ENCODE peak calls at places on chromosomes 13 and 19, in nine cellular contexts. H is neural progenitor cell; Y is tibial nerve; A is uterus; U is GM23248; E is mesendoderm; Q is CD8-positive, alpha-beta memory T cell; M is tibial artery; K is adrenal gland. W is an unnamed sample. For H3K4me1, the result is how much of the 10 kb centered on the place peaks cover.

GRCh38 chr19:2056810-2057192 is 5.8 kb upstream of the MKNK2 start:
- DNase-seq in H (no peak), Y (no peak), A (peak), U (no peak), E (no peak), Q (no peak), M (no peak), K (no peak), W (no peak)

GRCh38 chr13:108594153-108594552 is 35.3 kb upstream of the MYO16 start:
- DNase-seq in H (peak), Y (no peak), A (no peak), U (no peak), E (peak), Q (no peak), M (no peak), K (no peak), W (no peak)

GRCh38 chr13:101127741-101128353 is 288.5 kb downstream of the NALCN start:
- DNase-seq in H (peak), Y (peak), A (no peak), U (peak), E (peak), Q (no peak), M (no peak), K (peak), W (no peak)

GRCh38 chr13:43878897-43879322 is 630 bp downstream of the CCDC122 start:
- DNase-seq in H (peak), Y (peak), A (peak), U (peak), E (peak), Q (no peak), M (peak), K (peak), W (peak)

GRCh38 chr13:48009298-48009697 is 8.2 kb upstream of the SUCLA2 start:
- DNase-seq in H (no peak), Y (no peak), A (no peak), U (peak), E (peak), Q (no peak), M (no peak), K (no peak), W (no peak)

GRCh38 chr19:38975214-38975860 is at the start of gene FBXO17:
- DNase-seq in H (peak), Y (peak), A (peak), U (peak), E (peak), Q (no peak), M (peak), K (peak), W (no peak)

GRCh38 chr13:112892759-112893569 is 76.0 kb upstream of the MCF2L start:
- DNase-seq in H (peak), Y (no peak), A (no peak), U (no peak), E (peak), Q (no peak), M (no peak), K (no peak), W (no peak)

GRCh38 chr19:42942187-42942789 is 5.3 kb upstream of the PSG7 start:
- DNase-seq in H (no peak), Y (no peak), A (no peak), U (peak), E (no peak), Q (no peak), M (no peak), K (peak), W (no peak)

GRCh38 chr13:50829896-50830295 is 13.6 kb downstream of the DLEU7 start:
- DNase-seq in H (no peak), Y (no peak), A (no peak), U (peak), E (no peak), Q (no peak), M (no peak), K (no peak), W (no peak)

GRCh38 chr19:10471909-10472308 is 31.2 kb downstream of the KEAP1 start:
- DNase-seq in H (no peak), Y (no peak), A (no peak), U (peak), E (no peak), Q (no peak), M (no peak), K (no peak), W (no peak)

GRCh38 chr19:51589511-51589910 is 18.4 kb downstream of the ZNF175 start:
- DNase-seq in H (no peak), Y (no peak), A (no peak), U (no peak), E (no peak), Q (no peak), M (no peak), K (no peak), W (no peak)

GRCh38 chr19:40217921-40218890 is at the start of gene TTC9B:
- DNase-seq in H (peak), Y (no peak), A (no peak), U (peak), E (peak), Q (peak), M (no peak), K (peak), W (peak)

GRCh38 chr13:113962386-113962785 is 11.5 kb downstream of the C13orf46 start:
- DNase-seq in H (no peak), Y (no peak), A (no peak), U (peak), E (no peak), Q (no peak), M (no peak), K (no peak), W (no peak)

GRCh38 chr13:60335531-60335930 is 61.5 kb upstream of the TDRD3 start:
- DNase-seq in H (peak), Y (no peak), A (no peak), U (peak), E (peak), Q (no peak), M (no peak), K (no peak), W (no peak)

GRCh38 chr19:38033658-38034150 is 126.7 kb downstream of the SIPA1L3 start:
- DNase-seq in H (peak), Y (no peak), A (no peak), U (no peak), E (peak), Q (no peak), M (no peak), K (no peak), W (no peak)

GRCh38 chr13:18953139-18953930 is 228.3 kb downstream of the TUBA3C start:
- DNase-seq in H (no peak), Y (no peak), A (no peak), U (no peak), E (no peak), Q (no peak), M (no peak), K (no peak), W (no peak)

GRCh38 chr13:91184244-91184926 is 163.1 kb upstream of the MIR17HG start:
- DNase-seq in H (no peak), Y (no peak), A (no peak), U (peak), E (no peak), Q (no peak), M (no peak), K (no peak), W (no peak)

GRCh38 chr13:73061478-73062275 is 2.9 kb downstream of the KLF5 start:
- DNase-seq in H (no peak), Y (no peak), A (no peak), U (no peak), E (peak), Q (no peak), M (no peak), K (no peak), W (no peak)

GRCh38 chr19:53947624-53948023 is 15.1 kb upstream of the CACNG8 start:
- DNase-seq in H (peak), Y (no peak), A (no peak), U (no peak), E (peak), Q (no peak), M (no peak), K (no peak), W (no peak)

GRCh38 chr13:43905435-43906031 is 25.8 kb downstream of the LACC1 start:
- DNase-seq in H (peak), Y (peak), A (peak), U (peak), E (peak), Q (no peak), M (peak), K (peak), W (no peak)

GRCh38 chr13:53141336-53141735 is 112.7 kb downstream of the OLFM4 start:
- DNase-seq in H (no peak), Y (no peak), A (no peak), U (no peak), E (no peak), Q (no peak), M (no peak), K (no peak), W (no peak)

GRCh38 chr13:108508263-108508662 is 121.1 kb upstream of the MYO16 start:
- DNase-seq in H (peak), Y (no peak), A (no peak), U (peak), E (peak), Q (no peak), M (no peak), K (no peak), W (no peak)

GRCh38 chr13:30905932-30906383 is at the start of gene MEDAG:
- DNase-seq in H (no peak), Y (peak), A (peak), U (peak), E (no peak), Q (no peak), M (peak), K (peak), W (no peak)

GRCh38 chr13:34161829-34162544 is 344.0 kb downstream of the RFC3 start:
- DNase-seq in H (peak), Y (no peak), A (no peak), U (peak), E (peak), Q (no peak), M (no peak), K (no peak), W (no peak)

GRCh38 chr19:33622505-33622808 is 704 bp downstream of the CHST8 start:
- DNase-seq in H (peak), Y (no peak), A (no peak), U (peak), E (peak), Q (no peak), M (no peak), K (no peak), W (no peak)

GRCh38 chr19:28971011-28971410 is 241.9 kb downstream of the UQCRFS1 start:
- DNase-seq in H (no peak), Y (no peak), A (no peak), U (peak), E (no peak), Q (no peak), M (no peak), K (peak), W (no peak)

GRCh38 chr13:67175836-67176235 is 54.3 kb downstream of the PCDH9 start:
- DNase-seq in H (no peak), Y (no peak), A (no peak), U (no peak), E (no peak), Q (no peak), M (no peak), K (no peak), W (no peak)

GRCh38 chr19:51131780-51132680 is 7.3 kb downstream of the SIGLEC9 start:
- DNase-seq in H (peak), Y (peak), A (no peak), U (peak), E (peak), Q (no peak), M (no peak), K (peak), W (no peak)

GRCh38 chr13:30997697-30998547 is 65.5 kb downstream of the TEX26 start:
- DNase-seq in H (no peak), Y (no peak), A (no peak), U (no peak), E (no peak), Q (no peak), M (no peak), K (peak), W (no peak)

GRCh38 chr19:5086232-5086631 is 117.3 kb downstream of the KDM4B start:
- DNase-seq in H (no peak), Y (no peak), A (no peak), U (no peak), E (no peak), Q (peak), M (no peak), K (no peak), W (no peak)

GRCh38 chr19:38952395-38953165 is 21.8 kb downstream of the MRPS12 start:
- DNase-seq in H (peak), Y (no peak), A (no peak), U (no peak), E (peak), Q (no peak), M (no peak), K (peak), W (no peak)

GRCh38 chr13:43787998-43788397 is 1.2 kb upstream of the ENOX1 start:
- DNase-seq in H (peak), Y (peak), A (no peak), U (peak), E (peak), Q (no peak), M (no peak), K (no peak), W (no peak)

GRCh38 chr19:42166336-42166735 is 34.1 kb upstream of the POU2F2 start:
- DNase-seq in H (no peak), Y (no peak), A (no peak), U (no peak), E (no peak), Q (no peak), M (no peak), K (no peak), W (no peak)

GRCh38 chr13:53191091-53191490 is 162.5 kb downstream of the OLFM4 start:
- DNase-seq in H (peak), Y (no peak), A (no peak), U (peak), E (peak), Q (no peak), M (no peak), K (no peak), W (no peak)

DNA sequence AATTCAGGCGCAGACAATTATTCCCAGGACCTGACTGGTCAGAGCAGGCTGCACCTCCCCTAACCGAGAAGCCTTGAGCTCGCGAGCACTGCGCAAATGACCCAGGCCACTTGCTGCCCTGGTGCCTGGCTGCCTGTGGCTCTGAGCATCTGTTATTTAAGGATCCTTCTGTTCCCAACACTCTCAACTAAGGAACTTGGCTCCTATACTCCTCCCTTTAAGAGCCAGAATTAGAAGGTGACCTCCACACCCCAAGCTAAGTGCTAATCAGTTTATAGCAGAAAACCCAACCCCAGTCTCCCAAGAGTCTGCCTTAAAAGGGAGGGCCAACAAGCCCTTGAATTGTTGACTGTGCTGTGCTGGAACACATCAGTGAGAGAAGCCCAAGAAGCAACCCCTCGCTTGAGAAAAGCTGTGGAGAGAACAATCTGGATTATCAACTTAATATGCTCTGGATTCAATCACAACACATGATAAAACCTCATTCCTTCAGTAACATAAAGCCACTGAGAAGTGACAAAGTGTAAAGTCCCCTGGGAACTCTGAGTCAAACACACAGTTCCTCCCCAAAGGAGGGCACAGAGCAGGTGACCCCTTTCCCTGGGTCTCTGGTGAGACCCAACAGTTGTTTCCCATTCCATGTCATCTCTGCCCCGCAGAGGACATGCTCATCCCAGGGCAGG is 14.6 kb downstream of the AKAP8L start:
- DNase-seq in H (no peak), Y (no peak), A (no peak), U (no peak), E (no peak), Q (no peak), M (no peak), K (peak), W (no peak)
- H3K4me3 ChIP-seq in H (no peak), Y (no peak), A (no peak), U (no peak), E (no peak), Q (no peak), M (no peak), K (no peak), W (no peak)

DNA sequence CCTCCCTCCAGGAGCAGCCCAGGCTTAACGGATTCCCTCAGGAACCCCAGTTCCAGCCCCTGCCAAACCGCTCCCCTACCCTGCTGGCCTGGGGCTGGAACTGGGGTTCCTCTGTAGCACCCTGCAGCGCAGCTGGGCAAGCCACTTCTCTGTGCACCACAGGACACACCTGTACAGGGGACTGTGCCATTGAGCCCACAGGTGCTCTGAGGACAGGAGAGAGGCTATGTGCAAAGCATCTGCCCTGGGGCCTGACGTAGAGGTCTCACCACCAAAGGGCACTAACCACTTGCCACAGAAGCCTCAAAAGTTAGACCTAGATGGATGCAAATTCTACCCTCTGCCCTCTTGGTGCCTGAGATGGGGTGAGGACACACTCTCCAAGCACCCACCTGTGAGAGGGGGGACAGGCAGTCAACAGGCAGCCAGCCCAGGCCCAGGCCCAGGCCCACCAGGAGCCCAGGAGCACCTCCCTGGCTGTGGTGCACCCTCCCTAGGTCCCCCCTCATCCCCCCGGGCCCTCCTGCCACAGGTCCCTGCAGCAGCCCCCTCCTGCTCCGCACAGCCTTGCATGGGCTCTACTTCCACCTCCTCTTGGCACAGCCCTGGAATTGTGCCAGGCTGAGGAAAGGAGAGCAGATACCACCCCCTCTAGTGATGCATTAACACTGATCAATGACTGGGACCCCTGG is 27.6 kb upstream of the SLC35E1 start:
- DNase-seq in H (no peak), Y (no peak), A (no peak), U (no peak), E (no peak), Q (no peak), M (no peak), K (no peak), W (no peak)
- H3K4me1 ChIP-seq in H (under half), Y (under half), A (under half), U (under half), E (under half), Q (under half), M (under half), K (under half), W (under half)

GRCh38 chr13:110512198-110512740 is 49.3 kb downstream of the RAB20 start:
- DNase-seq in H (no peak), Y (no peak), A (no peak), U (no peak), E (no peak), Q (no peak), M (no peak), K (no peak), W (no peak)

GRCh38 chr13:110507678-110508381 is 53.7 kb downstream of the RAB20 start:
- DNase-seq in H (no peak), Y (no peak), A (no peak), U (no peak), E (no peak), Q (no peak), M (no peak), K (no peak), W (no peak)

GRCh38 chr13:110509478-110509926 is 52.0 kb downstream of the RAB20 start:
- DNase-seq in H (no peak), Y (no peak), A (no peak), U (no peak), E (no peak), Q (no peak), M (no peak), K (no peak), W (no peak)

GRCh38 chr13:110511509-110512181 is 49.9 kb downstream of the RAB20 start:
- DNase-seq in H (no peak), Y (no peak), A (no peak), U (no peak), E (no peak), Q (no peak), M (no peak), K (no peak), W (no peak)

DNA sequence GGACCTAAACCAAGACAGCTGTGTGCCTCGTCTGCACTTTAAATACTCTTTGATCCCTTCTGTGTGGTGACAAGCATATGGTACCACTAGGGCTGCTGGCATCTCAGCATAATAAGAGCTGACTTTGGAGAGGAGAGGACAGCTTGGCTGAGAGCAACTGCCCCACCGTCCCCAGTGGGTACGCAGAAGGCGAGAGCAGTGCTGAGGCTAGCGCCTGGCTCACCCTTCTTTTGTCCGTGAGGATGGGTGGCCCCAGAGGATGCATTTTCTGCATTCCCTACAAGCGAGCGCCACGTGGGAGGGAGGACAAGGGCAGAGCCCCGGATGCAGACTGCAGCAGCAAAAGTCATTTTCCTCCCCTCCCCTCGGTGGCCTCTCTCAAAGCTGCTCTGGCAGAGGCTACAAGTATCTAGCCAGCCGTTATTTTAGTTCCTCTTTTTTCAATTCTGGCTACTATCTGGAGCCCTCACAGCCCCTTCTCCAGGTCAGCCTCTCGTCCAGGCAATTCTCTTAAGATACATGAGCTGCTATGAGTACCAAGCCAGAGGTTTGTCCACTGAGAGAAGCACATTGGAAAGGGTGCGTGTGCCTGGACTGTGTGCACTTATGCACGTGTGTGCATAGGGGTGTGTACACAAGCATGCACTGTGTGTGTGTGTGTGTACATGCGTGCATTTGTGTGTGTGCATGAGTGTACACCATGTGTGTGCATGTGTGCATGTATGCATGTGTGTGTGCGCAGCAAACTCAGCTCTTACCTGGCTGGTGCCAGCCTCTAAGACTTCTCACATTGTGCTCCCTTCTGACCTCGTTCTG is 51.3 kb downstream of the RAB20 start:
- DNase-seq in H (no peak), Y (no peak), A (no peak), U (peak), E (peak), Q (no peak), M (no peak), K (no peak), W (no peak)
- H3K27ac ChIP-seq in H (no peak), Y (peak), A (no peak), U (no peak), E (no peak), Q (peak), M (peak), K (no peak), W (no peak)

GRCh38 chr19:16088985-16089846 is 12.9 kb downstream of the TPM4 start:
- DNase-seq in H (no peak), Y (no peak), A (no peak), U (no peak), E (no peak), Q (no peak), M (no peak), K (peak), W (no peak)
- H3K4me3 ChIP-seq in H (no peak), Y (no peak), A (no peak), U (no peak), E (no peak), Q (no peak), M (no peak), K (no peak), W (no peak)

DNA sequence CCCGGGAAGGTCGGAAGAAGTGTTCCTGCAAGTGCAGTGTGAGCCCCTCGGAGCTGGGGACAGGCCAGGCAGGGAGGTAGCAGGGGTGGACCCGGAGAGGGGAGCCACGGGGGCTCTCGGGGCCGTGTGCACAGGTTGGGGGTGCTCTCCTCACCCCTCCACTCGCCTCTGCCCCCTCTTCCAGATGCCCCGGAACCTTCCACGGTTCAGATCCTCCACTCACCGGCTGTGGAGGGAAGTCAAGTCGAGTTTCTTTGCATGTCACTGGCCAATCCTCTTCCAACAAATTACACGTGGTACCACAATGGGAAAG is 9.0 kb downstream of the CD22 start:
- DNase-seq in H (no peak), Y (no peak), A (no peak), U (no peak), E (no peak), Q (no peak), M (no peak), K (no peak), W (no peak)
- H3K4me1 ChIP-seq in H (under half), Y (under half), A (under half), U (under half), E (under half), Q (under half), M (under half), K (under half), W (under half)